ENCODE peak calls at places on chromosomes 1 and 21, in eight cellular contexts. M is psoas muscle, K is omental fat pad, D is endothelial cell of umbilical vein, S is heart right ventricle, B is neural crest cell, H is HFF-Myc, N is fibroblast of lung. Q is an unnamed sample.

GRCh38 chr1:56833088-56833487 is 13.9 kb upstream of the FYB2 start:
- DNase-seq in M (no peak), K (no peak), D (no peak), S (no peak), B (no peak), H (no peak), N (no peak), Q (no peak)

GRCh38 chr1:89972024-89972423 is 22.9 kb upstream of the ZNF326 start:
- DNase-seq in M (no peak), K (no peak), D (no peak), S (no peak), B (no peak), H (no peak), N (no peak), Q (no peak)

GRCh38 chr1:53379662-53380002 is 51.8 kb upstream of the LRP8 start:
- DNase-seq in M (no peak), K (no peak), D (no peak), S (no peak), B (no peak), H (no peak), N (no peak), Q (no peak)

GRCh38 chr21:41641510-41641815 is 125.4 kb downstream of the RIPK4 start:
- DNase-seq in M (no peak), K (no peak), D (no peak), S (no peak), B (no peak), H (no peak), N (peak; percentile 6), Q (no peak)

GRCh38 chr1:211169353-211169752 is 35.4 kb upstream of the KCNH1 start:
- DNase-seq in M (no peak), K (no peak), D (no peak), S (no peak), B (no peak), H (no peak), N (no peak), Q (no peak)

GRCh38 chr1:217089239-217090014 is 366.2 kb upstream of the ESRRG start:
- DNase-seq in M (peak; percentile 62), K (no peak), D (no peak), S (peak; percentile 32), B (peak; percentile 20), H (no peak), N (peak; percentile 59), Q (peak; percentile 16)

GRCh38 chr1:150555971-150556865 is 7.0 kb downstream of the ADAMTSL4 start:
- DNase-seq in M (peak; percentile 48), K (no peak), D (no peak), S (no peak), B (no peak), H (no peak), N (no peak), Q (no peak)

GRCh38 chr1:155979525-155980343 is 1.4 kb upstream of the ARHGEF2 start:
- DNase-seq in M (no peak), K (no peak), D (no peak), S (peak; percentile 58), B (no peak), H (no peak), N (no peak), Q (peak; percentile 34)

GRCh38 chr1:42934541-42935312 is 23.9 kb downstream of the SLC2A1 start:
- DNase-seq in M (no peak), K (no peak), D (no peak), S (no peak), B (no peak), H (no peak), N (no peak), Q (no peak)

GRCh38 chr1:96559707-96560588 is 161.6 kb upstream of the PTBP2 start:
- DNase-seq in M (peak; percentile 63), K (no peak), D (no peak), S (no peak), B (no peak), H (peak; percentile 30), N (peak; percentile 98), Q (no peak)

GRCh38 chr21:34008618-34009017 is 64.8 kb upstream of the MRPS6 start:
- DNase-seq in M (no peak), K (no peak), D (no peak), S (no peak), B (no peak), H (no peak), N (no peak), Q (no peak)

GRCh38 chr1:230495891-230496385 is 69.8 kb upstream of the PGBD5 start:
- DNase-seq in M (no peak), K (no peak), D (no peak), S (no peak), B (no peak), H (no peak), N (no peak), Q (no peak)

GRCh38 chr1:222813866-222814535 is 838 bp upstream of the DISP1 start:
- DNase-seq in M (no peak), K (no peak), D (no peak), S (no peak), B (no peak), H (no peak), N (peak; percentile 22), Q (no peak)
- TF ChIP-seq CTCF in M (no peak), K (no peak), D (no peak), S (no peak), B (no peak), H (no peak), N (no peak), Q (no peak)

GRCh38 chr1:27496604-27497155 is 6.7 kb upstream of the WASF2 start:
- DNase-seq in M (peak; percentile 71), K (no peak), D (no peak), S (peak; percentile 34), B (no peak), H (no peak), N (no peak), Q (no peak)
- TF ChIP-seq CTCF in M (no peak), K (no peak), D (no peak), S (no peak), B (peak; percentile 38), H (no peak), N (no peak), Q (no peak)

GRCh38 chr21:46152939-46153258 is 2.5 kb downstream of the FTCD start:
- DNase-seq in M (peak; percentile 53), K (no peak), D (no peak), S (no peak), B (no peak), H (no peak), N (no peak), Q (no peak)

GRCh38 chr21:46154955-46155513 is 345 bp downstream of the FTCD start:
- DNase-seq in M (peak; percentile 35), K (peak; percentile 2), D (no peak), S (no peak), B (no peak), H (no peak), N (no peak), Q (no peak)

GRCh38 chr21:46154155-46154954 is 1.0 kb downstream of the FTCD start:
- DNase-seq in M (peak; percentile 44), K (peak; percentile 17), D (no peak), S (no peak), B (no peak), H (no peak), N (no peak), Q (no peak)

GRCh38 chr21:46151989-46152938 is 3.1 kb downstream of the FTCD start:
- DNase-seq in M (no peak), K (no peak), D (no peak), S (no peak), B (no peak), H (no peak), N (no peak), Q (no peak)

DNA sequence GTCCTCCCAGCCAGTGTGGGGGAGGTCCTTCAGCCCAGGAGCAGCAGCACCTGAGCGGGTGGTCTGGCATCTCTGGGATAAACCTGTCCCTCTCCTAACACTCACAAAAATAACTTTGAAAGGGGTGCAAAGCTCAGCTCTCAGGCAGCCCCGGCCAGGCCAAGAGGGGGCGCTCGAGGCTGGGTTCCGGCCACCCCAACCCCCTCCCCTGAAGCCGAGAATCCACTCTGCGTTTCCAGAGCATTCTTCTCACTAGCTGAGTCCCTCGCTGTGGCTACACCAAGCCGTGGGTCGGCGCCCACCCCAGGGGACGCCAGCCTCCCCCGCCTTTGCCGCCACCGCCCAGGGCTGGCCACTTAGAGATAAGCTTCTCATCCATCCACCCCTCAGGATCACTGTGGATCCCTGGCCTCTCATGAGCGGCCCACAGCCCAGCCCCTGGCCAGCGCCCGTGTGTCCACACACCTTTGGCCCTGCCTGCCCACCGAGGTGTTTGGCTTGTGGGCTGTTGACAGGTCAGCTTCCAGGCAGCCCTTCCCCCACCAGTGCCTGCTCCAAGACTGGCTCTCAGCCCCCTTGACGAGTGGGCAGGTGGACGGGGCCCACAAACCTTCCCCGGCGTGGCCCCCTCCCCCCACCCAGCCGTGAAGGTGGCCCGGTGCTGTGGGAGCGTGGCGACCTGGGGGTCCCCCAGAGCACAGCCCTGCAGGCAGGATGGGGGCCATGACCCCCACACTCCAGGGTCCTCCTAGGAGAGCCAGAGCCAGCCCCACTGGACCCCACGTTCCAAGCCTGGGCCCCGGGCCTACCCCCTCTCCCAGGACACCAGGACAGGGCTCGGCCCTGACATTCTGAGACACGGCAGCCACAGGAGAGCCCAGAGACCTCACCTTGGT is 1.9 kb downstream of the FTCD start:
- DNase-seq in M (peak; percentile 69), K (peak; percentile 35), D (peak; percentile 47), S (peak; percentile 69), B (peak; percentile 75), H (no peak), N (peak; percentile 59), Q (peak; percentile 85)
- TF ChIP-seq CTCF in M (peak; percentile 44), K (no peak), D (peak; percentile 91), S (peak; percentile 70), B (peak; percentile 79), H (peak; percentile 82), N (peak; percentile 71), Q (peak; percentile 78)

GRCh38 chr1:20266141-20266540 is 24.5 kb upstream of the VWA5B1 start:
- DNase-seq in M (no peak), K (no peak), D (no peak), S (no peak), B (no peak), H (no peak), N (no peak), Q (no peak)

GRCh38 chr1:20276428-20276827 is 14.2 kb upstream of the VWA5B1 start:
- DNase-seq in M (no peak), K (no peak), D (no peak), S (no peak), B (no peak), H (no peak), N (no peak), Q (no peak)

GRCh38 chr1:20266642-20267041 is 24.0 kb upstream of the VWA5B1 start:
- DNase-seq in M (no peak), K (no peak), D (no peak), S (no peak), B (no peak), H (no peak), N (no peak), Q (no peak)

DNA sequence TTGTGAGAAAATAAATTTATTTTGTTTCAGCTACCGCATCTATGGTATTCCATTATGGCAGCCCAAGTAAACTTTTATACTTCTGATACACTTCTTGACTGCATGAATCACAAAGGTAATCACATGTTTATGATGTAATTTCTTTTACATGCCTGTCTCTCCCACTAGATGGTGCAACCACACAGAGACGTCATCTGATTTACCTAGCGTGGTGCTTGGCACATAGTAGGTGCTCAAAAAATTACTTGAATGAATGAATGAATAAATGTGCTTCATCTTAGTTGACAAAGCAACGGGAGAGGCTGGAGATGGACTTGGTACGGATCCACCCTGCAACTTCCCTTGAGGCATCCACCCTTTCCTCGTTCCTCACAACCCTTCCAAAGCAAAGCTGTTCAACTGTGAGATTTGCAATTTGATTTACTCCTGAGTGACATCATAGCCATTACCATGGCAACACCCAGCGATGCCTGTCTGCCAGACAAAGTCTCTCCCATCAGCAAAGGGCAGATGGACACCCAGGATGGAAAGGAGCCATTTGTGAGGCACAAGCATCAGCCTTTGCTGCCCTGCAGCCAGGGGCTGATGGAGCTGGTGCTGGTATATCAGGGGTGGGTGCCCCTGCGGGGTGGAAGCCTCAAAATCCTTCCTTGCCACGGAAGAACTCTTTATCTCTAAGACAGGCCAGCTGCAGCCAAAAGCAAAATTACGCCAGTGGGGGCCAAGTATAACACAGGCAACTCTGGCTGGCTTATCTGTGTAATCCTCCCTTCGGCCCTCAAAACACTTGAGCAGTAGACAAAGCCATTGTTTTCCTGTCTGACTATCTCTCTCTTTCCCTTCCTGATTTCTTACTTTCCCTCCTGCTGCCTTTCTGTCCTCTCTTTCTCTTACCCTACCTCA is 18.9 kb upstream of the VWA5B1 start:
- DNase-seq in M (no peak), K (no peak), D (no peak), S (no peak), B (no peak), H (no peak), N (no peak), Q (no peak)
- TF ChIP-seq CTCF in M (no peak), K (no peak), D (no peak), S (no peak), B (no peak), H (no peak), N (no peak), Q (no peak)